ENCODE peak calls at places on chromosomes 5 and 9, in nine cellular contexts. Y is AG04450; U is psoas muscle; B is CD8-positive, alpha-beta memory T cell; I is spleen; G is right cardiac atrium; A is dorsolateral prefrontal cortex; N is GM23248; H is tibial nerve. F is an unnamed sample.

GRCh38 chr9:92655896-92656536 is 13.9 kb downstream of the IPPK start:
- DNase-seq in Y (no peak), U (no peak), B (no peak), I (peak), G (no peak), A (no peak), N (no peak), H (no peak), F (no peak)

GRCh38 chr5:138654281-138654867 is 79.2 kb upstream of the HSPA9 start:
- DNase-seq in Y (peak), U (no peak), B (peak), I (no peak), G (no peak), A (no peak), N (peak), H (no peak), F (no peak)

GRCh38 chr9:17600962-17601593 is 22.2 kb downstream of the SH3GL2 start:
- DNase-seq in Y (peak), U (no peak), B (no peak), I (no peak), G (no peak), A (no peak), N (peak), H (no peak), F (no peak)

GRCh38 chr9:79471577-79472543 is 99.9 kb upstream of the TLE4 start:
- DNase-seq in Y (no peak), U (peak), B (no peak), I (no peak), G (peak), A (peak), N (peak), H (peak), F (peak)

GRCh38 chr5:149646564-149646963 is 65.3 kb downstream of the ARHGEF37 start:
- DNase-seq in Y (no peak), U (no peak), B (no peak), I (no peak), G (no peak), A (no peak), N (no peak), H (no peak), F (no peak)

GRCh38 chr5:84239509-84239908 is 145.2 kb downstream of the EDIL3 start:
- DNase-seq in Y (peak), U (no peak), B (no peak), I (no peak), G (no peak), A (no peak), N (peak), H (no peak), F (no peak)

GRCh38 chr5:36441215-36441614 is 139.5 kb upstream of the RANBP3L start:
- DNase-seq in Y (no peak), U (no peak), B (no peak), I (no peak), G (no peak), A (no peak), N (no peak), H (no peak), F (no peak)

GRCh38 chr5:140345919-140346347 is 470 bp downstream of the HBEGF start:
- DNase-seq in Y (no peak), U (peak), B (no peak), I (peak), G (peak), A (peak), N (peak), H (no peak), F (peak)

GRCh38 chr9:7656648-7657047 is 142.9 kb downstream of the DMAC1 start:
- DNase-seq in Y (no peak), U (no peak), B (no peak), I (no peak), G (no peak), A (no peak), N (no peak), H (no peak), F (no peak)

GRCh38 chr5:178244566-178244965 is 12.0 kb upstream of the PHYKPL start:
- DNase-seq in Y (no peak), U (no peak), B (no peak), I (no peak), G (no peak), A (no peak), N (peak), H (no peak), F (no peak)

GRCh38 chr5:35753500-35753899 is 103.2 kb upstream of the IL7R start:
- DNase-seq in Y (no peak), U (no peak), B (no peak), I (no peak), G (no peak), A (no peak), N (no peak), H (no peak), F (no peak)

GRCh38 chr5:73137575-73138530 is 17.5 kb downstream of the TMEM171 start:
- DNase-seq in Y (no peak), U (no peak), B (no peak), I (no peak), G (no peak), A (no peak), N (no peak), H (no peak), F (no peak)

GRCh38 chr5:179307931-179308471 is 37.3 kb downstream of the ADAMTS2 start:
- DNase-seq in Y (no peak), U (peak), B (no peak), I (peak), G (no peak), A (no peak), N (no peak), H (no peak), F (no peak)

GRCh38 chr9:131584858-131585257 is 39.5 kb downstream of the PRRT1B start:
- DNase-seq in Y (no peak), U (peak), B (no peak), I (peak), G (no peak), A (no peak), N (no peak), H (no peak), F (no peak)

GRCh38 chr5:61455179-61456006 is 123.3 kb downstream of the ZSWIM6 start:
- DNase-seq in Y (no peak), U (no peak), B (no peak), I (no peak), G (no peak), A (no peak), N (no peak), H (no peak), F (no peak)

GRCh38 chr5:151223447-151224264 is at the start of gene CCDC69:
- DNase-seq in Y (no peak), U (peak), B (peak), I (peak), G (peak), A (peak), N (peak), H (peak), F (peak)

DNA sequence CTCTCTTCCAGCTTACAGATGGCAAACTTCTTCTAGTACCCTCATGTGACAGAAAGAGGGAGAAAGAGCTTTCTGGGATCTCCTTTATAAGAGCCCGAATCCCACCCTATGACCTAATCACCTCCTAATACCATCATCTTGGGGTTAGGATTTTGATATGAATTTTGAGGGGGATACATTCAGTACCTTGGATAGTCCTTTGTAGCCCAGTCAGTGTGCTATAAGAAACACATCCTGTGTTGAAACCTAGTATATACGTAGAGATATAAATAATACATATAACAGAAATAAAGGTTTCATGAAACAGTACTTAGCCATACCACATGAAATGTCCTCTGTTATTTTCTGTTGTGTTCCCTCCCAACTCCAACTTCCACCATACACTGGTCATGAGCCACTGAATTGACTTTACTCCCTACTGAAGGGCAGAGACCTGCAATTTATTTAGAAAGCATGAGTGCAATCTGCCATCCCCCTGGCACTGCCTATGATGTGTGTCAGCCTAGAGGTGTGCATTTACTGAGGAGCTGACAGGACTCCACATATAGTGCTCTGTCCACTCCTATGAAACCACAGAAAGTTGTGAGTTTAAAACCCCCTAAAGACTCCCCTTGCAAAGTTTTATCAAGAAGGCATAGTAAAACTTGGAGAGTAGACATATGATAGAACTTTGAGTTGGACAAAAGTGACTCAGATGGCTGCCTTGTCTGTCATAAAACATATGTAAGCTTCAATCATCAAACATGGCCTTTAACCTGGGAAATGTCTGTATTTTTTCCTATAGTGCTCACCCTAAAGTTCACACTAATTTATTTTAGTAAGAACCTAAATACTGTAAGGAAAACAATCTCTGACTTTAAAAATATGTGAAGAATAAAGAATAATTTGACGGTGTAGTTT is 12.8 kb downstream of the PIP5K1B start:
- DNase-seq in Y (no peak), U (no peak), B (no peak), I (no peak), G (no peak), A (no peak), N (no peak), H (no peak), F (no peak)
- H3K27ac ChIP-seq in Y (no peak), U (no peak), B (no peak), I (no peak), G (no peak), A (no peak), N (no peak), H (no peak), F (peak)

GRCh38 chr5:42837601-42838000 is 25.9 kb upstream of the SELENOP start:
- DNase-seq in Y (no peak), U (no peak), B (no peak), I (no peak), G (no peak), A (no peak), N (no peak), H (no peak), F (no peak)
- H3K4me3 ChIP-seq in Y (no peak), U (no peak), B (no peak), I (no peak), G (no peak), A (no peak), N (no peak), H (no peak), F (no peak)

DNA sequence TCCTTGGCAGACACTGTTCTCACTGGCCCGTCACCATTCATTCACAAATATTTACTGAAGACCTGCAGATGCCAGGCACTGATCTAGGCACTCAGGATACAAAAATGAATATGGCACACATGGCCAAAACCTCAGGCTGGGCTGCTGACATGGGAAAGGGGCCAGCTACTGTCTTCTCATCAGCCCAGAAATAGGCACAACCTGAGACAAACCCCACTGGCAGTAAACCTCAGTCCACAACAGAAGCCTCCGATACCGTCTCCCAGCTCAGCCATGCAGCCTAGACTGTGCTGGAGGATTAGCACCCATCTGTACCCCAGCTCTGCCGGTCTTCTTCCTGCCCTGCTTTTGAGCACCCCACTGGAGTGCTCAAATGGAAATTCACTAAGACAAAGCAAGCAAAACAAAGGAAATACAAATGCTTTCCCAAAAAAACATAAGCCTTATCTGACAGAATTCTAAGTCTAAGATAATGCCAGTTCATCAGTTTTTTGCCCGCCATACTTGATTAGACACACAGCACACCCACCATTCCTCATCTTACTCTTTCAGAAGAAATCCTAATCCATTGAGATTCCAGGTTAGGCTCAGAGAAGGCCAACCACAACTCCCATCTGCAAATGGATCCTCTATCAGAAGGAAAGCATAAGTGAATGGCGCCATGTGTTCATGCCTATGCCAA is 8.2 kb downstream of the P4HA2 start:
- DNase-seq in Y (no peak), U (no peak), B (no peak), I (peak), G (peak), A (no peak), N (no peak), H (no peak), F (no peak)
- H3K27ac ChIP-seq in Y (no peak), U (peak), B (no peak), I (no peak), G (peak), A (no peak), N (no peak), H (no peak), F (no peak)

GRCh38 chr5:141747646-141748229 is 65.7 kb upstream of the ARAP3 start:
- DNase-seq in Y (no peak), U (no peak), B (no peak), I (peak), G (no peak), A (no peak), N (no peak), H (no peak), F (no peak)

GRCh38 chr5:141747152-141747640 is 65.2 kb upstream of the ARAP3 start:
- DNase-seq in Y (no peak), U (peak), B (no peak), I (peak), G (peak), A (peak), N (peak), H (peak), F (peak)

GRCh38 chr5:141743652-141744333 is 61.8 kb upstream of the ARAP3 start:
- DNase-seq in Y (no peak), U (no peak), B (no peak), I (no peak), G (no peak), A (no peak), N (no peak), H (no peak), F (no peak)

GRCh38 chr5:141742866-141743651 is 61.0 kb upstream of the ARAP3 start:
- DNase-seq in Y (no peak), U (no peak), B (no peak), I (peak), G (no peak), A (no peak), N (peak), H (no peak), F (no peak)

GRCh38 chr5:141746395-141746794 is 64.4 kb upstream of the ARAP3 start:
- DNase-seq in Y (no peak), U (no peak), B (no peak), I (no peak), G (no peak), A (no peak), N (no peak), H (no peak), F (no peak)
- H3K4me3 ChIP-seq in Y (no peak), U (no peak), B (no peak), I (no peak), G (no peak), A (no peak), N (no peak), H (no peak), F (no peak)

GRCh38 chr9:130051855-130052254 is 1.9 kb upstream of the GPR107 start:
- DNase-seq in Y (no peak), U (no peak), B (no peak), I (no peak), G (no peak), A (no peak), N (peak), H (no peak), F (no peak)
- H3K27ac ChIP-seq in Y (no peak), U (no peak), B (no peak), I (peak), G (no peak), A (no peak), N (no peak), H (no peak), F (no peak)

GRCh38 chr9:137163101-137163661 is 6.7 kb downstream of the LRRC26 start:
- DNase-seq in Y (no peak), U (no peak), B (no peak), I (no peak), G (peak), A (no peak), N (peak), H (no peak), F (no peak)
- H3K4me3 ChIP-seq in Y (peak), U (peak), B (no peak), I (peak), G (no peak), A (no peak), N (peak), H (peak), F (no peak)

GRCh38 chr9:89649045-89649691 is 44.4 kb downstream of the GADD45G start:
- DNase-seq in Y (no peak), U (peak), B (no peak), I (peak), G (no peak), A (no peak), N (no peak), H (no peak), F (no peak)
- H3K27ac ChIP-seq in Y (no peak), U (no peak), B (no peak), I (no peak), G (no peak), A (no peak), N (no peak), H (no peak), F (no peak)